ENCODE peak calls at places on chromosomes 1 and 21, in five cellular contexts. Y is GM12878, K is transverse colon, I is sigmoid colon, C is breast epithelium. M is an unnamed sample.

GRCh38 chr1:8006037-8006963 is 19.8 kb downstream of the ERRFI1 start:
- DNase-seq in Y (no peak), K (no peak), I (no peak), C (no peak), M (no peak)

GRCh38 chr21:16308269-16308668 is 578.5 kb downstream of the USP25 start:
- DNase-seq in Y (no peak), K (no peak), I (no peak), C (no peak), M (no peak)

GRCh38 chr1:24391882-24392603 is 21.5 kb downstream of the STPG1 start:
- DNase-seq in Y (peak), K (peak), I (peak), C (no peak), M (no peak)

GRCh38 chr1:32376199-32376598 is 13.9 kb downstream of the TSSK3 start:
- DNase-seq in Y (no peak), K (no peak), I (no peak), C (no peak), M (no peak)

GRCh38 chr1:228161381-228161780 is 4.2 kb upstream of the IBA57 start:
- DNase-seq in Y (no peak), K (no peak), I (no peak), C (no peak), M (no peak)

GRCh38 chr1:227417622-227418245 is 99.4 kb upstream of the CDC42BPA start:
- DNase-seq in Y (no peak), K (no peak), I (no peak), C (no peak), M (no peak)

GRCh38 chr1:53138991-53139884 is 3.2 kb downstream of the SLC1A7 start:
- DNase-seq in Y (no peak), K (no peak), I (no peak), C (no peak), M (no peak)

GRCh38 chr1:84847253-84848247 is 45.5 kb downstream of the LPAR3 start:
- DNase-seq in Y (no peak), K (peak), I (peak), C (peak), M (no peak)

GRCh38 chr1:47804127-47804526 is 193.1 kb downstream of the TRABD2B start:
- DNase-seq in Y (no peak), K (no peak), I (no peak), C (no peak), M (no peak)

GRCh38 chr1:192788184-192788583 is 20.7 kb upstream of the RGS2 start:
- DNase-seq in Y (no peak), K (no peak), I (peak), C (no peak), M (no peak)

GRCh38 chr1:186531561-186532165 is 70.7 kb upstream of the PDC start:
- DNase-seq in Y (no peak), K (no peak), I (no peak), C (no peak), M (no peak)

GRCh38 chr1:169044296-169044695 is 62.2 kb upstream of the ATP1B1 start:
- DNase-seq in Y (peak), K (no peak), I (no peak), C (no peak), M (no peak)

GRCh38 chr1:165397945-165398344 is 41.4 kb upstream of the LMX1A start:
- DNase-seq in Y (no peak), K (no peak), I (no peak), C (no peak), M (no peak)

GRCh38 chr21:32329331-32329730 is 30.7 kb downstream of the MRAP start:
- DNase-seq in Y (no peak), K (no peak), I (peak), C (peak), M (no peak)

GRCh38 chr1:47527653-47528272 is 89.9 kb downstream of the FOXD2 start:
- DNase-seq in Y (no peak), K (peak), I (no peak), C (no peak), M (no peak)

DNA sequence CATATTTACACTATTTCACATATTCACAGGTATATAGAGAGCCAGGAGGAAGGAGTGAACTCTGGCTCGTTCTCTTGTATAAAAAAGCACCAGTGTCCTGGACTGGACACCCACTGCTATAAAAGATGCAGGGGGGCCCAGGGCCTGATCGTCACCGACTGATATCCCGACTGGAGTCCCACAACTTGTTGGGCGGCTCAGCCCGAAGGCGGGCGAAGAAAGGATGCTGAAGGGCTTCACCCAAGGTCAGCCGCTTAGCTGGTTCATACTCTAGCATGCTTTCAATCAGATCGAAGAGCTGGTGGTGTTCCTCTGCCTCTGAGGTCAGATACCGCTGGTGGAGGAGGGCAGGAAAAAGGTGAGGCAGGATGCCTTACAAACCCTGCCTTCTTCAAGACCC is 907 bp upstream of the SCAMP3 start:
- DNase-seq in Y (no peak), K (no peak), I (peak), C (no peak), M (no peak)
- TF ChIP-seq POLR2AphosphoS5 in Y (no peak), K (no peak), I (no peak), C (no peak), M (no peak)

GRCh38 chr1:37703061-37703460 is 10.7 kb downstream of the CDCA8 start:
- DNase-seq in Y (no peak), K (no peak), I (no peak), C (no peak), M (no peak)
- TF ChIP-seq POLR2A in Y (no peak), K (no peak), I (no peak), C (no peak), M (no peak)

GRCh38 chr1:204591473-204592090 is 75.4 kb downstream of the MDM4 start:
- DNase-seq in Y (no peak), K (no peak), I (peak), C (no peak), M (no peak)
- TF ChIP-seq POLR2AphosphoS5 in Y (no peak), K (no peak), I (no peak), C (no peak), M (no peak)

GRCh38 chr1:16217061-16217785 is 4.8 kb upstream of the ARHGEF19 start:
- DNase-seq in Y (peak), K (peak), I (peak), C (peak), M (peak)
- TF ChIP-seq POLR2A in Y (peak), K (peak), I (no peak), C (no peak), M (no peak)